ENCODE peak calls at places on chromosome 4, in seven cellular contexts. N is IMR-90, E is neuronal stem cell, D is mesenchymal stem cell, T is mesendoderm, U is H1, V is trophoblast cell. B is an unnamed sample.

GRCh38 chr4:74545488-74545887 is 100.6 kb downstream of the AREG start:
- DNase-seq in N (no peak), E (no peak), D (no peak), T (no peak), U (no peak), V (peak), B (no peak)

GRCh38 chr4:187922274-187922673 is 73.3 kb upstream of the ZFP42 start:
- DNase-seq in N (peak), E (no peak), D (no peak), T (no peak), U (no peak), V (no peak), B (no peak)

GRCh38 chr4:174699654-174700053 is 129.4 kb downstream of the GLRA3 start:
- DNase-seq in N (no peak), E (no peak), D (no peak), T (no peak), U (no peak), V (no peak), B (no peak)

GRCh38 chr4:129545599-129546278 is 449.8 kb downstream of the C4orf33 start:
- DNase-seq in N (no peak), E (no peak), D (no peak), T (no peak), U (no peak), V (no peak), B (no peak)

GRCh38 chr4:153987291-153987690 is 198.4 kb upstream of the SFRP2 start:
- DNase-seq in N (no peak), E (no peak), D (peak), T (peak), U (no peak), V (peak), B (no peak)

GRCh38 chr4:115274545-115274944 is 161.1 kb upstream of the NDST4 start:
- DNase-seq in N (no peak), E (no peak), D (no peak), T (no peak), U (no peak), V (no peak), B (no peak)

GRCh38 chr4:6960154-6960553 is 50.5 kb downstream of the TBC1D14 start:
- DNase-seq in N (no peak), E (no peak), D (no peak), T (no peak), U (no peak), V (no peak), B (no peak)

GRCh38 chr4:41678951-41679350 is 69.6 kb downstream of the PHOX2B start:
- DNase-seq in N (no peak), E (no peak), D (no peak), T (no peak), U (no peak), V (no peak), B (no peak)

GRCh38 chr4:66930216-66930615 is 615.1 kb downstream of the CENPC start:
- DNase-seq in N (no peak), E (no peak), D (no peak), T (no peak), U (no peak), V (no peak), B (no peak)

GRCh38 chr4:27176400-27176799 is 315.8 kb downstream of the STIM2 start:
- DNase-seq in N (peak), E (peak), D (peak), T (peak), U (no peak), V (peak), B (peak)

GRCh38 chr4:170035231-170035630 is 9.0 kb upstream of the MFAP3L start:
- DNase-seq in N (no peak), E (no peak), D (no peak), T (no peak), U (no peak), V (no peak), B (no peak)

GRCh38 chr4:124783847-124784246 is 71.3 kb upstream of the ANKRD50 start:
- DNase-seq in N (peak), E (no peak), D (peak), T (no peak), U (no peak), V (peak), B (no peak)

GRCh38 chr4:117793786-117794369 is 240.4 kb upstream of the NDST3 start:
- DNase-seq in N (no peak), E (no peak), D (no peak), T (no peak), U (no peak), V (no peak), B (no peak)

GRCh38 chr4:39179681-39180080 is 2.6 kb upstream of the WDR19 start:
- DNase-seq in N (no peak), E (no peak), D (peak), T (no peak), U (no peak), V (no peak), B (no peak)
- H3K4ac ChIP-seq in N (no peak), E (no peak), D (no peak), T (no peak), U (no peak), V (no peak), B (no peak)

GRCh38 chr4:28702571-28702970 is 1841.9 kb downstream of the STIM2 start:
- DNase-seq in N (peak), E (no peak), D (no peak), T (no peak), U (no peak), V (no peak), B (no peak)
- H3K4ac ChIP-seq in N (no peak), E (no peak), D (no peak), T (no peak), U (no peak), V (no peak), B (no peak)

GRCh38 chr4:59630235-59630634 is 1569.9 kb upstream of the ADGRL3 start:
- DNase-seq in N (no peak), E (no peak), D (no peak), T (no peak), U (no peak), V (no peak), B (no peak)

GRCh38 chr4:59630922-59631321 is 1569.2 kb upstream of the ADGRL3 start:
- DNase-seq in N (no peak), E (no peak), D (no peak), T (peak), U (no peak), V (peak), B (no peak)

DNA sequence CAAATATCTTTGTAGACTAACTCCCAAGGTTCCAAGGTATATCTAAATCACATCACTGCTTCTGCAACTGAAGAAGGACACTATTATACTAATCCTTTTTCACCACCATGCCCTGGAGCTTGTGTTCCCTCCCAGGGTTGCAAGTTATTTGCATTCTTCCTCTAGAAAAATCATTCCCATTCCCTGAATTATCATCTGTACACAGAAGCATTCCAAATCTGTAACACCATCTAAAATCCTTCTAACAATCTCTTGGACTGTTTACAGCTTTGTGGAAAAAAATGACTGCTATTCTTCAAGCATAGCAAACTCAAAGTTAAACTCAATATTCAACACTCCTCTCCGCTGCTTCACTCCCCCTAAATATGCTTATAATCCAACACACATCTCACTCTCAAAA is 1570.8 kb upstream of the ADGRL3 start:
- DNase-seq in N (no peak), E (no peak), D (no peak), T (no peak), U (no peak), V (peak), B (no peak)
- H3K4ac ChIP-seq in N (no peak), E (no peak), D (no peak), T (no peak), U (no peak), V (no peak), B (no peak)

DNA sequence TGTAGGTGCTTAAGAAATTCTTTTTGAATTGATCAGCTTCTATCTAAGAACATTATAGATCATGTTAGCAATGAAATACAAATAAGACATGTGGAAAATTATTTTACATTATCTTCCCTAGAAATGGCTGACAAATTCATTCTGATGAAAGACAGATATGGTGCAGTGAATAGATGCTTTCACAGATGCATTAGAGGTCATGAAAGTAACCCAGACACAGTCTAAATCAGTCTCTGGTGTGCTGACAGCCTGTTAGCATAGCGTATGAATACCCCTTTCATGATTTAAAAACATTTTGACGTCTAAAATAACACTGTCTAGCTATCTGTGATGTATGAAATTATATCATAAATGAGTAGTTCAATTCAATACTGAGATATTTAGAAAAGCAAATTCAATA is 180.9 kb downstream of the UNC5C start:
- DNase-seq in N (no peak), E (no peak), D (no peak), T (no peak), U (no peak), V (no peak), B (no peak)
- H3K4ac ChIP-seq in N (no peak), E (no peak), D (no peak), T (no peak), U (no peak), V (no peak), B (no peak)

GRCh38 chr4:173189117-173189693 is 20.6 kb downstream of the GALNT7 start:
- DNase-seq in N (peak), E (no peak), D (peak), T (no peak), U (no peak), V (peak), B (no peak)
- H3K4ac ChIP-seq in N (no peak), E (no peak), D (no peak), T (no peak), U (no peak), V (no peak), B (no peak)

GRCh38 chr4:37604464-37604863 is 81.7 kb downstream of the RELL1 start:
- DNase-seq in N (peak), E (no peak), D (peak), T (no peak), U (no peak), V (peak), B (no peak)
- H3K4ac ChIP-seq in N (no peak), E (no peak), D (no peak), T (no peak), U (no peak), V (no peak), B (no peak)

GRCh38 chr4:4601803-4602369 is 60.0 kb upstream of the STX18 start:
- DNase-seq in N (no peak), E (no peak), D (no peak), T (no peak), U (no peak), V (no peak), B (no peak)

GRCh38 chr4:4603592-4603991 is 61.7 kb upstream of the STX18 start:
- DNase-seq in N (no peak), E (no peak), D (no peak), T (peak), U (no peak), V (no peak), B (no peak)

GRCh38 chr4:4602468-4602867 is 60.6 kb upstream of the STX18 start:
- DNase-seq in N (no peak), E (no peak), D (no peak), T (no peak), U (no peak), V (no peak), B (no peak)

GRCh38 chr4:4605849-4606248 is 64.0 kb upstream of the STX18 start:
- DNase-seq in N (no peak), E (no peak), D (no peak), T (no peak), U (no peak), V (no peak), B (no peak)

GRCh38 chr4:4603067-4603466 is 61.2 kb upstream of the STX18 start:
- DNase-seq in N (no peak), E (no peak), D (no peak), T (peak), U (no peak), V (no peak), B (no peak)
- H3K4ac ChIP-seq in N (no peak), E (no peak), D (no peak), T (no peak), U (no peak), V (no peak), B (no peak)

B was measured in H9.